ENCODE peak calls at places on chromosomes 11 and 22, in six cellular contexts. O is body of pancreas; T is CD8-positive, alpha-beta T cell; B is endodermal cell; I is small intestine; F is lower lobe of right lung. J is an unnamed sample.

GRCh38 chr22:39349506-39349966 is 255 bp upstream of the SYNGR1 start:
- DNase-seq in O (peak; percentile 33), F (peak; percentile 48), I (no peak), T (peak; percentile 29), B (peak; percentile 79), J (peak; percentile 14)

GRCh38 chr22:44100411-44100810 is 76.3 kb downstream of the PARVB start:
- DNase-seq in T (no peak), B (no peak), O (no peak), I (no peak), F (peak; percentile 24), J (no peak)

GRCh38 chr11:8814923-8815240 is 96.1 kb upstream of the AKIP1 start:
- DNase-seq in F (no peak), T (no peak), I (no peak), O (no peak), B (peak; percentile 48), J (no peak)

GRCh38 chr22:19718255-19719054 is 4.2 kb downstream of the SEPTIN5 start:
- DNase-seq in F (no peak), I (no peak), O (no peak), T (no peak), B (no peak), J (no peak)

GRCh38 chr11:131095501-131096185 is 179.4 kb upstream of the SNX19 start:
- DNase-seq in B (no peak), I (no peak), F (no peak), T (no peak), O (no peak), J (no peak)

GRCh38 chr11:6635082-6635932 is 16.1 kb upstream of the TPP1 start:
- DNase-seq in I (peak; percentile 83), F (peak; percentile 56), O (peak; percentile 58), T (no peak), B (no peak), J (no peak)

GRCh38 chr11:3178349-3178748 is 13.2 kb upstream of the OSBPL5 start:
- DNase-seq in I (no peak), F (no peak), T (no peak), O (no peak), B (no peak), J (no peak)

GRCh38 chr22:45006101-45006872 is 3.5 kb downstream of the PHF21B start:
- DNase-seq in I (no peak), T (no peak), O (no peak), F (no peak), B (no peak), J (no peak)

GRCh38 chr11:10909141-10909883 is 51.5 kb upstream of the ZBED5 start:
- DNase-seq in F (no peak), T (no peak), I (no peak), O (no peak), B (no peak), J (no peak)

GRCh38 chr11:57440744-57441414 is 14.0 kb upstream of the SLC43A3 start:
- DNase-seq in T (no peak), O (no peak), F (no peak), B (no peak), I (no peak), J (no peak)

GRCh38 chr11:10568486-10568941 is at the start of gene LYVE1:
- DNase-seq in O (peak; percentile 67), F (no peak), I (no peak), T (no peak), B (no peak), J (no peak)

GRCh38 chr11:119709638-119710346 is 19.2 kb downstream of the NECTIN1 start:
- DNase-seq in T (no peak), O (peak; percentile 57), I (no peak), B (peak; percentile 79), F (no peak), J (no peak)

GRCh38 chr11:118277312-118277711 is 13.2 kb upstream of the MPZL2 start:
- DNase-seq in F (no peak), T (no peak), O (no peak), I (no peak), B (peak; percentile 56), J (no peak)

GRCh38 chr11:72586591-72587090 is 87.6 kb downstream of the PDE2A start:
- DNase-seq in F (peak; percentile 24), O (no peak), I (no peak), T (no peak), B (no peak), J (peak; percentile 46)

GRCh38 chr11:95108159-95108611 is 18.5 kb downstream of the ENDOD1 start:
- DNase-seq in I (no peak), F (no peak), B (peak; percentile 56), O (peak; percentile 34), T (no peak), J (no peak)

GRCh38 chr11:119853581-119854360 is 124.8 kb upstream of the NECTIN1 start:
- DNase-seq in I (no peak), F (no peak), B (no peak), O (no peak), T (no peak), J (no peak)

GRCh38 chr11:45580399-45580798 is 85.0 kb downstream of the CHST1 start:
- DNase-seq in O (no peak), I (no peak), B (peak; percentile 87), F (no peak), T (no peak), J (no peak)

GRCh38 chr11:45654242-45654641 is 11.2 kb downstream of the CHST1 start:
- DNase-seq in T (no peak), B (peak; percentile 45), F (peak; percentile 25), I (no peak), O (no peak), J (no peak)

GRCh38 chr22:22728382-22728781 is 84.0 kb downstream of the GGTLC2 start:
- DNase-seq in I (no peak), F (no peak), O (no peak), T (no peak), B (no peak), J (no peak)

GRCh38 chr22:22460635-22461034 is 47.9 kb downstream of the ZNF280B start:
- DNase-seq in F (no peak), O (no peak), B (no peak), I (no peak), T (no peak), J (no peak)

GRCh38 chr11:124195419-124195734 is 12.2 kb downstream of the OR10D3 start:
- DNase-seq in T (no peak), I (no peak), F (no peak), O (no peak), B (no peak), J (no peak)

GRCh38 chr11:116856423-116856822 is 19.0 kb upstream of the APOA1 start:
- DNase-seq in I (no peak), O (no peak), T (no peak), F (no peak), B (no peak), J (no peak)

GRCh38 chr11:11996321-11997174 is 11.9 kb downstream of the DKK3 start:
- DNase-seq in T (no peak), B (no peak), I (no peak), F (no peak), O (no peak), J (no peak)

GRCh38 chr11:131686836-131687235 is 316.4 kb downstream of the NTM start:
- DNase-seq in O (no peak), T (no peak), F (no peak), B (peak; percentile 41), I (no peak), J (no peak)

GRCh38 chr11:107493117-107493516 is 35.5 kb upstream of the CWF19L2 start:
- DNase-seq in F (no peak), B (no peak), O (no peak), I (peak; percentile 5), T (no peak), J (no peak)

GRCh38 chr11:1507381-1508140 is 21.0 kb upstream of the MOB2 start:
- DNase-seq in T (no peak), B (no peak), O (no peak), F (peak; percentile 43), I (no peak), J (no peak)
- H3K4me1 ChIP-seq in T (peaks cover 28% of the 10 kb centered on the region), B (peaks cover 7% of the 10 kb centered on the region), O (peaks cover 20% of the 10 kb centered on the region), F (peaks cover 67% of the 10 kb centered on the region), I (no peaks in the 10 kb centered on the region), J (no peaks in the 10 kb centered on the region)

GRCh38 chr22:36286096-36286957 is 33.4 kb downstream of the APOL1 start:
- DNase-seq in I (peak; percentile 61), T (peak; percentile 72), O (peak; percentile 66), B (peak; percentile 97), F (peak; percentile 73), J (peak; percentile 61)

GRCh38 chr22:36287881-36288515 is 35.1 kb downstream of the APOL1 start:
- DNase-seq in T (no peak), B (no peak), I (no peak), F (peak; percentile 59), O (no peak), J (no peak)

GRCh38 chr22:36291831-36292740 is 39.2 kb downstream of the APOL1 start:
- DNase-seq in F (peak; percentile 48), B (no peak), O (no peak), I (no peak), T (no peak), J (no peak)

GRCh38 chr22:36288571-36289405 is 35.9 kb downstream of the APOL1 start:
- DNase-seq in B (no peak), I (no peak), T (no peak), O (no peak), F (peak; percentile 49), J (no peak)

DNA sequence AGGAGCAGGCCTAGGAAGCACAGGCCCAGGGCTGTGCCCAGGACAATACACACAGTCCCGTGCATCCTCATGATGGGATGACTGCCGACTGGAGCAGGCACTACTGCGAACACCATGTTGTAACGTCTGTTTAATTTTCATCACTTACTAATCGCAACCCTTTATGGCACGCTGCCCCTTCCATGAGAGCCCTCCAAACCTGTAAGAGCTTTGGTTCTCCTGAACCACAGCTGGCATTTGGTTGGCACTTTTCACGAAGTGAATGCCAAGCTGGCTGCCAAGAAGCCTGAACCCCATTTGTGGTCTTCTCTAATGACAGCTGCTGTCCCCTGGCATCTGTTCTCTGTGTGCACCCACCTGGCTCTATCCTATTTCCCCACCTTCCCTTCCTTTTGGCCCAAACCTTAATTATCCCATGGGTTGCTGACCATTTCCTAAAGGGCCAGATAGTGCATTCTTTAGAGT is 36.5 kb downstream of the APOL1 start:
- DNase-seq in B (no peak), O (no peak), I (no peak), F (peak; percentile 80), T (no peak), J (no peak)
- H3K36me3 ChIP-seq in B (peaks cover 82% of the 10 kb centered on the region), O (peaks cover 77% of the 10 kb centered on the region), I (peaks cover 57% of the 10 kb centered on the region), F (peaks cover 92% of the 10 kb centered on the region), T (peaks cover 77% of the 10 kb centered on the region), J (peaks cover 77% of the 10 kb centered on the region)

GRCh38 chr22:42939941-42940653 is 74.9 kb downstream of the PACSIN2 start:
- DNase-seq in B (peak; percentile 78), I (peak; percentile 86), T (no peak), F (peak; percentile 66), O (peak; percentile 90), J (no peak)

GRCh38 chr22:42938449-42938848 is 76.5 kb downstream of the PACSIN2 start:
- DNase-seq in B (peak; percentile 41), I (no peak), T (no peak), F (no peak), O (no peak), J (no peak)

GRCh38 chr22:42937164-42937854 is 77.6 kb downstream of the PACSIN2 start:
- DNase-seq in F (peak; percentile 85), B (peak; percentile 38), I (peak; percentile 77), O (peak; percentile 77), T (no peak), J (no peak)

GRCh38 chr22:42939451-42939881 is 75.5 kb downstream of the PACSIN2 start:
- DNase-seq in I (no peak), T (no peak), F (no peak), B (peak; percentile 86), O (no peak), J (no peak)

GRCh38 chr22:42938976-42939375 is 76.0 kb downstream of the PACSIN2 start:
- DNase-seq in I (no peak), T (no peak), O (peak; percentile 47), F (no peak), B (peak; percentile 28), J (no peak)
- H3K4me1 ChIP-seq in I (peaks cover 34% of the 10 kb centered on the region), T (peaks cover 8% of the 10 kb centered on the region), O (peaks cover 86% of the 10 kb centered on the region), F (peaks cover 69% of the 10 kb centered on the region), B (peaks cover 20% of the 10 kb centered on the region), J (peaks cover 7% of the 10 kb centered on the region)

GRCh38 chr11:65130631-65131416 is 3.5 kb downstream of the SYVN1 start:
- DNase-seq in T (no peak), F (no peak), B (no peak), I (no peak), O (no peak), J (no peak)
- H3K36me3 ChIP-seq in T (peaks cover 64% of the 10 kb centered on the region), F (peaks cover 73% of the 10 kb centered on the region), B (peaks cover 62% of the 10 kb centered on the region), I (peaks cover 35% of the 10 kb centered on the region), O (peaks cover 51% of the 10 kb centered on the region), J (peaks cover 57% of the 10 kb centered on the region)